ENCODE peak calls at places on chromosomes 5 and 9, in seven cellular contexts. O is HCT116, R is T-helper 2 cell, E is Right ventricle myocardium superior, P is NCI-H1436, T is OCI-M1, Y is GM20000. C is an unnamed sample.
A peak's percentile ranks its signal among the peaks of the same experiment; 100 is the strongest.

GRCh38 chr9:72932669-72933068 is 20.2 kb downstream of the ALDH1A1 start:
- DNase-seq in O (no peak), R (no peak), E (no peak), P (no peak), T (no peak), Y (no peak), C (no peak)

GRCh38 chr9:38068616-38068865 is 486 bp downstream of the SHB start:
- DNase-seq in O (no peak), R (no peak), E (peak; percentile 73), P (peak; percentile 38), T (no peak), Y (peak; percentile 82), C (no peak)

GRCh38 chr9:19999491-20000057 is 210.7 kb upstream of the SLC24A2 start:
- DNase-seq in O (peak; percentile 49), R (no peak), E (no peak), P (no peak), T (no peak), Y (peak; percentile 56), C (no peak)

GRCh38 chr9:19085295-19085694 is 17.4 kb downstream of the HAUS6 start:
- DNase-seq in O (peak; percentile 22), R (no peak), E (no peak), P (peak; percentile 36), T (peak; percentile 24), Y (peak; percentile 30), C (no peak)

GRCh38 chr5:2391021-2391420 is 360.5 kb downstream of the IRX2 start:
- DNase-seq in O (no peak), R (no peak), E (no peak), P (no peak), T (no peak), Y (no peak), C (no peak)

GRCh38 chr5:3489221-3489620 is 106.4 kb upstream of the IRX1 start:
- DNase-seq in O (no peak), R (no peak), E (no peak), P (no peak), T (no peak), Y (no peak), C (no peak)

GRCh38 chr5:134458676-134459403 is 47.2 kb upstream of the CDKN2AIPNL start:
- DNase-seq in O (no peak), R (no peak), E (peak; percentile 49), P (peak; percentile 19), T (no peak), Y (peak; percentile 2), C (no peak)

GRCh38 chr5:83721878-83722779 is 1.5 kb upstream of the HAPLN1 start:
- DNase-seq in O (peak; percentile 66), R (no peak), E (peak; percentile 71), P (peak; percentile 61), T (peak; percentile 51), Y (peak; percentile 71), C (peak; percentile 82)

GRCh38 chr5:179411161-179411841 is 66.0 kb upstream of the ADAMTS2 start:
- DNase-seq in O (no peak), R (no peak), E (no peak), P (no peak), T (no peak), Y (no peak), C (no peak)